ENCODE peak calls at places on chromosome 19, in nine cellular contexts. One of them, this sample, is unnamed.
A peak's percentile ranks its signal among the peaks of the same experiment; 100 is the strongest.

GRCh38 chr19:18896421-18896841 is 473 bp upstream of the CERS1 start:
- DNase-seq in adipocyte: no peak
- DNase-seq in CD8-positive, alpha-beta memory T cell: no peak
- DNase-seq in cardiac muscle cell: no peak
- DNase-seq in neuronal stem cell: no peak
- DNase-seq in fibroblast of pulmonary artery: no peak
- DNase-seq in AG09309: no peak
- DNase-seq in GM12865: no peak
- DNase-seq in dorsolateral prefrontal cortex: peak; percentile 34
- DNase-seq in this sample: no peak

GRCh38 chr19:54388001-54388802 is 23.5 kb upstream of the LAIR1 start:
- DNase-seq in adipocyte: peak; percentile 8
- DNase-seq in CD8-positive, alpha-beta memory T cell: peak; percentile 35
- DNase-seq in cardiac muscle cell: no peak
- DNase-seq in neuronal stem cell: no peak
- DNase-seq in fibroblast of pulmonary artery: no peak
- DNase-seq in AG09309: no peak
- DNase-seq in GM12865: peak; percentile 79
- DNase-seq in dorsolateral prefrontal cortex: no peak
- DNase-seq in this sample: no peak

GRCh38 chr19:12838893-12839656 is 760 bp downstream of the MAST1 start:
- DNase-seq in adipocyte: no peak
- DNase-seq in CD8-positive, alpha-beta memory T cell: no peak
- DNase-seq in cardiac muscle cell: no peak
- DNase-seq in neuronal stem cell: no peak
- DNase-seq in fibroblast of pulmonary artery: no peak
- DNase-seq in AG09309: no peak
- DNase-seq in GM12865: no peak
- DNase-seq in dorsolateral prefrontal cortex: no peak
- DNase-seq in this sample: no peak

GRCh38 chr19:15015946-15016542 is 33.2 kb upstream of the CASP14 start:
- DNase-seq in adipocyte: peak; percentile 38
- DNase-seq in CD8-positive, alpha-beta memory T cell: no peak
- DNase-seq in cardiac muscle cell: peak; percentile 36
- DNase-seq in neuronal stem cell: peak; percentile 54
- DNase-seq in fibroblast of pulmonary artery: peak; percentile 26
- DNase-seq in AG09309: no peak
- DNase-seq in GM12865: peak; percentile 32
- DNase-seq in dorsolateral prefrontal cortex: no peak
- DNase-seq in this sample: no peak

GRCh38 chr19:13269348-13269747 is 119.1 kb downstream of the IER2 start:
- DNase-seq in adipocyte: no peak
- DNase-seq in CD8-positive, alpha-beta memory T cell: no peak
- DNase-seq in cardiac muscle cell: no peak
- DNase-seq in neuronal stem cell: no peak
- DNase-seq in fibroblast of pulmonary artery: no peak
- DNase-seq in AG09309: no peak
- DNase-seq in GM12865: no peak
- DNase-seq in dorsolateral prefrontal cortex: no peak
- DNase-seq in this sample: no peak

GRCh38 chr19:38433268-38433733 is at the start of gene RYR1:
- DNase-seq in adipocyte: peak; percentile 19
- DNase-seq in CD8-positive, alpha-beta memory T cell: no peak
- DNase-seq in cardiac muscle cell: peak; percentile 42
- DNase-seq in neuronal stem cell: peak; percentile 68
- DNase-seq in fibroblast of pulmonary artery: peak; percentile 10
- DNase-seq in AG09309: no peak
- DNase-seq in GM12865: peak; percentile 30
- DNase-seq in dorsolateral prefrontal cortex: no peak
- DNase-seq in this sample: no peak

GRCh38 chr19:55461974-55462628 is 659 bp upstream of the ISOC2 start:
- DNase-seq in adipocyte: no peak
- DNase-seq in CD8-positive, alpha-beta memory T cell: no peak
- DNase-seq in cardiac muscle cell: peak; percentile 66
- DNase-seq in neuronal stem cell: no peak
- DNase-seq in fibroblast of pulmonary artery: peak; percentile 53
- DNase-seq in AG09309: no peak
- DNase-seq in GM12865: peak; percentile 44
- DNase-seq in dorsolateral prefrontal cortex: no peak
- DNase-seq in this sample: peak; percentile 47

GRCh38 chr19:35669566-35669965 is 3.2 kb downstream of the UPK1A start:
- DNase-seq in adipocyte: no peak
- DNase-seq in CD8-positive, alpha-beta memory T cell: no peak
- DNase-seq in cardiac muscle cell: no peak
- DNase-seq in neuronal stem cell: no peak
- DNase-seq in fibroblast of pulmonary artery: no peak
- DNase-seq in AG09309: no peak
- DNase-seq in GM12865: no peak
- DNase-seq in dorsolateral prefrontal cortex: no peak
- DNase-seq in this sample: no peak

GRCh38 chr19:11538232-11539036 is at the start of gene CNN1:
- DNase-seq in adipocyte: peak; percentile 35
- DNase-seq in CD8-positive, alpha-beta memory T cell: no peak
- DNase-seq in cardiac muscle cell: peak; percentile 84
- DNase-seq in neuronal stem cell: no peak
- DNase-seq in fibroblast of pulmonary artery: peak; percentile 74
- DNase-seq in AG09309: no peak
- DNase-seq in GM12865: no peak
- DNase-seq in dorsolateral prefrontal cortex: no peak
- DNase-seq in this sample: peak; percentile 45

GRCh38 chr19:7426986-7427385 is 61.8 kb downstream of the PEX11G start:
- DNase-seq in adipocyte: no peak
- DNase-seq in CD8-positive, alpha-beta memory T cell: peak; percentile 19
- DNase-seq in cardiac muscle cell: no peak
- DNase-seq in neuronal stem cell: no peak
- DNase-seq in fibroblast of pulmonary artery: no peak
- DNase-seq in AG09309: no peak
- DNase-seq in GM12865: peak; percentile 90
- DNase-seq in dorsolateral prefrontal cortex: no peak
- DNase-seq in this sample: no peak

GRCh38 chr19:17429661-17430101 is 9.8 kb downstream of the MVB12A start:
- DNase-seq in adipocyte: no peak
- DNase-seq in CD8-positive, alpha-beta memory T cell: no peak
- DNase-seq in cardiac muscle cell: no peak
- DNase-seq in neuronal stem cell: no peak
- DNase-seq in fibroblast of pulmonary artery: no peak
- DNase-seq in AG09309: no peak
- DNase-seq in GM12865: no peak
- DNase-seq in dorsolateral prefrontal cortex: no peak
- DNase-seq in this sample: no peak

GRCh38 chr19:7982103-7982502 is 23.3 kb downstream of the ELAVL1 start:
- DNase-seq in adipocyte: no peak
- DNase-seq in CD8-positive, alpha-beta memory T cell: no peak
- DNase-seq in cardiac muscle cell: no peak
- DNase-seq in neuronal stem cell: no peak
- DNase-seq in fibroblast of pulmonary artery: no peak
- DNase-seq in AG09309: no peak
- DNase-seq in GM12865: no peak
- DNase-seq in dorsolateral prefrontal cortex: no peak
- DNase-seq in this sample: no peak

GRCh38 chr19:36997843-36998235 is 80.4 kb upstream of the ZNF420 start:
- DNase-seq in adipocyte: no peak
- DNase-seq in CD8-positive, alpha-beta memory T cell: no peak
- DNase-seq in cardiac muscle cell: no peak
- DNase-seq in neuronal stem cell: no peak
- DNase-seq in fibroblast of pulmonary artery: no peak
- DNase-seq in AG09309: no peak
- DNase-seq in GM12865: no peak
- DNase-seq in dorsolateral prefrontal cortex: no peak
- DNase-seq in this sample: no peak

GRCh38 chr19:13506550-13506878 is 235 bp upstream of the CACNA1A start:
- DNase-seq in adipocyte: peak; percentile 18
- DNase-seq in CD8-positive, alpha-beta memory T cell: no peak
- DNase-seq in cardiac muscle cell: peak; percentile 48
- DNase-seq in neuronal stem cell: peak; percentile 43
- DNase-seq in fibroblast of pulmonary artery: no peak
- DNase-seq in AG09309: peak; percentile 5
- DNase-seq in GM12865: no peak
- DNase-seq in dorsolateral prefrontal cortex: no peak
- DNase-seq in this sample: peak; percentile 46

GRCh38 chr19:45866400-45867176 is 2.5 kb downstream of the FOXA3 start:
- DNase-seq in adipocyte: no peak
- DNase-seq in CD8-positive, alpha-beta memory T cell: no peak
- DNase-seq in cardiac muscle cell: no peak
- DNase-seq in neuronal stem cell: no peak
- DNase-seq in fibroblast of pulmonary artery: no peak
- DNase-seq in AG09309: no peak
- DNase-seq in GM12865: no peak
- DNase-seq in dorsolateral prefrontal cortex: no peak
- DNase-seq in this sample: no peak

GRCh38 chr19:45863335-45863839 is 440 bp upstream of the SYMPK start:
- DNase-seq in adipocyte: no peak
- DNase-seq in CD8-positive, alpha-beta memory T cell: no peak
- DNase-seq in cardiac muscle cell: no peak
- DNase-seq in neuronal stem cell: no peak
- DNase-seq in fibroblast of pulmonary artery: no peak
- DNase-seq in AG09309: no peak
- DNase-seq in GM12865: no peak
- DNase-seq in dorsolateral prefrontal cortex: no peak
- DNase-seq in this sample: no peak

GRCh38 chr19:45864629-45865082 is 530 bp downstream of the FOXA3 start:
- DNase-seq in adipocyte: no peak
- DNase-seq in CD8-positive, alpha-beta memory T cell: no peak
- DNase-seq in cardiac muscle cell: no peak
- DNase-seq in neuronal stem cell: no peak
- DNase-seq in fibroblast of pulmonary artery: no peak
- DNase-seq in AG09309: no peak
- DNase-seq in GM12865: no peak
- DNase-seq in dorsolateral prefrontal cortex: no peak
- DNase-seq in this sample: no peak

GRCh38 chr19:45863840-45864628 is at the start of gene FOXA3:
- DNase-seq in adipocyte: peak; percentile 65
- DNase-seq in CD8-positive, alpha-beta memory T cell: peak; percentile 46
- DNase-seq in cardiac muscle cell: peak; percentile 32
- DNase-seq in neuronal stem cell: no peak
- DNase-seq in fibroblast of pulmonary artery: peak; percentile 25
- DNase-seq in AG09309: no peak
- DNase-seq in GM12865: peak; percentile 69
- DNase-seq in dorsolateral prefrontal cortex: no peak
- DNase-seq in this sample: no peak

DNA sequence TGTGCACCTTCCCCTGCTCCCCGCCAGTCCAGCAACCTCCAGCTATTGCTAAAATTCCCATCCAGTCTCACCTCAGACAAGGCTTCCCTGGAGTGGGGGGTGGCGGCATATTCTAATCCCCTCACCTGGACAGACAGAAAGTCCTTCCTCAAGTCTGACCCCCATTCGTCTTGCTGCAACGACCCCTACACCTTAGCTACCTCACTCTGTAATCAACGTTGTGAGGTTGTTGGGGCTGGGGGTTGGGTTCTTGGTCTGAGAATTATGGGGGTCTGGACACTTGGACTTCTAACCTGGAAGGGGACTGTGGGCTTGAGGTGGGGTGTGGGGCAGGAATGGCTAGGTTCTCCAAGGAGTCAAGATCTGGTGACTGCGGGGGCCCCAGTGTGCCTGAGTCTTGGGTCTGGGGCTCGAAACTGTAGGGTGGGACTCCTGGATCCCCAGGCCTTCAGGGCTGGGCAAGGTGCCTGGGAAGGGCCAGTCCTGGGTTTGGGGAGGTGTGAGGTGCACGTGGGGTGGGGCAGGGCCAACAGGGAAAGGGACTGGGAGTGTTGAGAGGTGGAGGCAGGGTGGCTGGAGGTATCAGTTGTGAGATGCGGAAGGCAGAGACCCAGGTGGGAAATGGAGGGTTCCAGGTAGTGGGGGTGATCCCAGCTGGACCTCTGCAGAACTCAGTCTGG is 1.3 kb downstream of the FOXA3 start:
- DNase-seq in adipocyte: no peak
- DNase-seq in CD8-positive, alpha-beta memory T cell: no peak
- DNase-seq in cardiac muscle cell: no peak
- DNase-seq in neuronal stem cell: no peak
- DNase-seq in fibroblast of pulmonary artery: no peak
- DNase-seq in AG09309: no peak
- DNase-seq in GM12865: no peak
- DNase-seq in dorsolateral prefrontal cortex: no peak
- DNase-seq in this sample: no peak
- H3K4me3 ChIP-seq in adipocyte: no peak overlapping the region
- H3K4me3 ChIP-seq in CD8-positive, alpha-beta memory T cell: no peak overlapping the region
- H3K4me3 ChIP-seq in cardiac muscle cell: no peak overlapping the region
- H3K4me3 ChIP-seq in neuronal stem cell: no peak overlapping the region
- H3K4me3 ChIP-seq in fibroblast of pulmonary artery: no peak overlapping the region
- H3K4me3 ChIP-seq in AG09309: no peak overlapping the region
- H3K4me3 ChIP-seq in GM12865: no peak overlapping the region
- H3K4me3 ChIP-seq in dorsolateral prefrontal cortex: no peak overlapping the region
- H3K4me3 ChIP-seq in this sample: no peak overlapping the region

GRCh38 chr19:2168619-2169424 is 5.1 kb downstream of the DOT1L start:
- DNase-seq in adipocyte: peak; percentile 98
- DNase-seq in CD8-positive, alpha-beta memory T cell: peak; percentile 14
- DNase-seq in cardiac muscle cell: peak; percentile 98
- DNase-seq in neuronal stem cell: peak; percentile 88
- DNase-seq in fibroblast of pulmonary artery: peak; percentile 97
- DNase-seq in AG09309: peak; percentile 90
- DNase-seq in GM12865: peak; percentile 95
- DNase-seq in dorsolateral prefrontal cortex: peak; percentile 82
- DNase-seq in this sample: peak; percentile 96
- H3K4me3 ChIP-seq in adipocyte: peak overlapping the region; percentile 72
- H3K4me3 ChIP-seq in CD8-positive, alpha-beta memory T cell: no peak overlapping the region
- H3K4me3 ChIP-seq in cardiac muscle cell: no peak overlapping the region
- H3K4me3 ChIP-seq in neuronal stem cell: no peak overlapping the region
- H3K4me3 ChIP-seq in fibroblast of pulmonary artery: peak overlapping the region; percentile 21
- H3K4me3 ChIP-seq in AG09309: no peak overlapping the region
- H3K4me3 ChIP-seq in GM12865: peak overlapping the region; percentile 99
- H3K4me3 ChIP-seq in dorsolateral prefrontal cortex: peak overlapping the region; percentile 33
- H3K4me3 ChIP-seq in this sample: peak overlapping the region; percentile 37

GRCh38 chr19:46471116-46471733 is at the start of gene PNMA8A:
- DNase-seq in adipocyte: peak; percentile 85
- DNase-seq in CD8-positive, alpha-beta memory T cell: no peak
- DNase-seq in cardiac muscle cell: peak; percentile 92
- DNase-seq in neuronal stem cell: peak; percentile 94
- DNase-seq in fibroblast of pulmonary artery: peak; percentile 83
- DNase-seq in AG09309: no peak
- DNase-seq in GM12865: no peak
- DNase-seq in dorsolateral prefrontal cortex: peak; percentile 67
- DNase-seq in this sample: peak; percentile 86
- H3K4me3 ChIP-seq in adipocyte: peak within 1 kb of the TSS; percentile 70
- H3K4me3 ChIP-seq in CD8-positive, alpha-beta memory T cell: no peak within 1 kb of the TSS
- H3K4me3 ChIP-seq in cardiac muscle cell: peak within 1 kb of the TSS; percentile 47
- H3K4me3 ChIP-seq in neuronal stem cell: peak within 1 kb of the TSS; percentile 76
- H3K4me3 ChIP-seq in fibroblast of pulmonary artery: peak within 1 kb of the TSS; percentile 39
- H3K4me3 ChIP-seq in AG09309: peak within 1 kb of the TSS; percentile 35
- H3K4me3 ChIP-seq in GM12865: no peak within 1 kb of the TSS
- H3K4me3 ChIP-seq in dorsolateral prefrontal cortex: peak within 1 kb of the TSS; percentile 80
- H3K4me3 ChIP-seq in this sample: peak within 1 kb of the TSS; percentile 56

GRCh38 chr19:50327461-50328256 is 1.5 kb downstream of the KCNC3 start:
- DNase-seq in adipocyte: no peak
- DNase-seq in CD8-positive, alpha-beta memory T cell: no peak
- DNase-seq in cardiac muscle cell: no peak
- DNase-seq in neuronal stem cell: no peak
- DNase-seq in fibroblast of pulmonary artery: no peak
- DNase-seq in AG09309: no peak
- DNase-seq in GM12865: no peak
- DNase-seq in dorsolateral prefrontal cortex: no peak
- DNase-seq in this sample: no peak
- H3K4me3 ChIP-seq in adipocyte: no peak overlapping the region
- H3K4me3 ChIP-seq in CD8-positive, alpha-beta memory T cell: no peak overlapping the region
- H3K4me3 ChIP-seq in cardiac muscle cell: no peak overlapping the region
- H3K4me3 ChIP-seq in neuronal stem cell: no peak overlapping the region
- H3K4me3 ChIP-seq in fibroblast of pulmonary artery: no peak overlapping the region
- H3K4me3 ChIP-seq in AG09309: no peak overlapping the region
- H3K4me3 ChIP-seq in GM12865: peak overlapping the region; percentile 35
- H3K4me3 ChIP-seq in dorsolateral prefrontal cortex: peak overlapping the region; percentile 61
- H3K4me3 ChIP-seq in this sample: no peak overlapping the region

GRCh38 chr19:39823693-39824092 is 10.3 kb downstream of the DYRK1B start:
- DNase-seq in adipocyte: peak; percentile 15
- DNase-seq in CD8-positive, alpha-beta memory T cell: no peak
- DNase-seq in cardiac muscle cell: no peak
- DNase-seq in neuronal stem cell: no peak
- DNase-seq in fibroblast of pulmonary artery: no peak
- DNase-seq in AG09309: no peak
- DNase-seq in GM12865: no peak
- DNase-seq in dorsolateral prefrontal cortex: no peak
- DNase-seq in this sample: peak; percentile 2
- H3K4me3 ChIP-seq in adipocyte: peak overlapping the region; percentile 96
- H3K4me3 ChIP-seq in CD8-positive, alpha-beta memory T cell: peak overlapping the region; percentile 82
- H3K4me3 ChIP-seq in cardiac muscle cell: peak overlapping the region; percentile 56
- H3K4me3 ChIP-seq in neuronal stem cell: peak overlapping the region; percentile 64
- H3K4me3 ChIP-seq in fibroblast of pulmonary artery: peak overlapping the region; percentile 89
- H3K4me3 ChIP-seq in AG09309: peak overlapping the region; percentile 81
- H3K4me3 ChIP-seq in GM12865: peak overlapping the region; percentile 80
- H3K4me3 ChIP-seq in dorsolateral prefrontal cortex: peak overlapping the region; percentile 90
- H3K4me3 ChIP-seq in this sample: peak overlapping the region; percentile 95

This sample was measured in fibroblast of the aortic adventitia.